ENCODE peak calls at places on chromosomes 16 and 17, in six cellular contexts. One of them, this sample, is unnamed.

GRCh38 chr16:67441907-67442306 is 11.0 kb downstream of the HSD11B2 start:
- DNase-seq in A549: no peak
- DNase-seq in HepG2: no peak
- DNase-seq in endothelial cell of umbilical vein: no peak
- DNase-seq in GM12878: no peak
- DNase-seq in K562: no peak
- DNase-seq in this sample: no peak

GRCh38 chr17:17853811-17854527 is 17.2 kb upstream of the SREBF1 start:
- DNase-seq in A549: no peak
- DNase-seq in HepG2: no peak
- DNase-seq in endothelial cell of umbilical vein: no peak
- DNase-seq in GM12878: no peak
- DNase-seq in K562: no peak
- DNase-seq in this sample: no peak

GRCh38 chr16:57666353-57667068 is 1.6 kb upstream of the ADGRG3 start:
- DNase-seq in A549: no peak
- DNase-seq in HepG2: no peak
- DNase-seq in endothelial cell of umbilical vein: no peak
- DNase-seq in GM12878: no peak
- DNase-seq in K562: no peak
- DNase-seq in this sample: no peak

GRCh38 chr16:30934827-30935557 is 11.6 kb downstream of the FBXL19 start:
- DNase-seq in A549: peak
- DNase-seq in HepG2: peak
- DNase-seq in endothelial cell of umbilical vein: peak
- DNase-seq in GM12878: no peak
- DNase-seq in K562: peak
- DNase-seq in this sample: peak

GRCh38 chr17:28549274-28550132 is 2.9 kb downstream of the UNC119 start:
- DNase-seq in A549: no peak
- DNase-seq in HepG2: no peak
- DNase-seq in endothelial cell of umbilical vein: no peak
- DNase-seq in GM12878: no peak
- DNase-seq in K562: no peak
- DNase-seq in this sample: peak

GRCh38 chr17:28372203-28372944 is 880 bp downstream of the SARM1 start:
- DNase-seq in A549: no peak
- DNase-seq in HepG2: no peak
- DNase-seq in endothelial cell of umbilical vein: peak
- DNase-seq in GM12878: no peak
- DNase-seq in K562: no peak
- DNase-seq in this sample: no peak

GRCh38 chr17:83079766-83080616 is 582 bp downstream of the METRNL start:
- DNase-seq in A549: peak
- DNase-seq in HepG2: no peak
- DNase-seq in endothelial cell of umbilical vein: no peak
- DNase-seq in GM12878: no peak
- DNase-seq in K562: peak
- DNase-seq in this sample: peak

GRCh38 chr17:43755389-43755875 is 3.2 kb downstream of the SOST start:
- DNase-seq in A549: no peak
- DNase-seq in HepG2: no peak
- DNase-seq in endothelial cell of umbilical vein: no peak
- DNase-seq in GM12878: no peak
- DNase-seq in K562: no peak
- DNase-seq in this sample: no peak

GRCh38 chr16:11852092-11852809 is 909 bp upstream of the RSL1D1 start:
- DNase-seq in A549: no peak
- DNase-seq in HepG2: peak
- DNase-seq in endothelial cell of umbilical vein: no peak
- DNase-seq in GM12878: no peak
- DNase-seq in K562: peak
- DNase-seq in this sample: peak

GRCh38 chr16:84804326-84804725 is 15.5 kb upstream of the CRISPLD2 start:
- DNase-seq in A549: no peak
- DNase-seq in HepG2: no peak
- DNase-seq in endothelial cell of umbilical vein: no peak
- DNase-seq in GM12878: no peak
- DNase-seq in K562: no peak
- DNase-seq in this sample: no peak

GRCh38 chr17:3892095-3892998 is 506 bp downstream of the CAMKK1 start:
- DNase-seq in A549: peak
- DNase-seq in HepG2: peak
- DNase-seq in endothelial cell of umbilical vein: peak
- DNase-seq in GM12878: no peak
- DNase-seq in K562: peak
- DNase-seq in this sample: peak

GRCh38 chr16:88665148-88665547 is 2.3 kb upstream of the MVD start:
- DNase-seq in A549: no peak
- DNase-seq in HepG2: no peak
- DNase-seq in endothelial cell of umbilical vein: peak
- DNase-seq in GM12878: no peak
- DNase-seq in K562: no peak
- DNase-seq in this sample: no peak

GRCh38 chr16:3145660-3146059 is 10.8 kb downstream of the ZNF213 start:
- DNase-seq in A549: no peak
- DNase-seq in HepG2: no peak
- DNase-seq in endothelial cell of umbilical vein: no peak
- DNase-seq in GM12878: no peak
- DNase-seq in K562: no peak
- DNase-seq in this sample: no peak

GRCh38 chr16:12050361-12050760 is 73.8 kb downstream of the SNX29 start:
- DNase-seq in A549: no peak
- DNase-seq in HepG2: no peak
- DNase-seq in endothelial cell of umbilical vein: no peak
- DNase-seq in GM12878: no peak
- DNase-seq in K562: no peak
- DNase-seq in this sample: no peak

GRCh38 chr17:62925267-62925836 is 40.7 kb upstream of the TANC2 start:
- DNase-seq in A549: no peak
- DNase-seq in HepG2: no peak
- DNase-seq in endothelial cell of umbilical vein: no peak
- DNase-seq in GM12878: no peak
- DNase-seq in K562: no peak
- DNase-seq in this sample: no peak

GRCh38 chr17:60269417-60269816 is 119.6 kb downstream of the CA4 start:
- DNase-seq in A549: no peak
- DNase-seq in HepG2: no peak
- DNase-seq in endothelial cell of umbilical vein: peak
- DNase-seq in GM12878: no peak
- DNase-seq in K562: no peak
- DNase-seq in this sample: no peak

GRCh38 chr17:19708431-19709175 is 7.8 kb downstream of the SLC47A2 start:
- DNase-seq in A549: no peak
- DNase-seq in HepG2: no peak
- DNase-seq in endothelial cell of umbilical vein: no peak
- DNase-seq in GM12878: no peak
- DNase-seq in K562: no peak
- DNase-seq in this sample: no peak

GRCh38 chr17:29155966-29156338 is 24.2 kb downstream of the MYO18A start:
- DNase-seq in A549: no peak
- DNase-seq in HepG2: no peak
- DNase-seq in endothelial cell of umbilical vein: peak
- DNase-seq in GM12878: no peak
- DNase-seq in K562: no peak
- DNase-seq in this sample: no peak

GRCh38 chr16:78705694-78706093 is 606.2 kb downstream of the WWOX start:
- DNase-seq in A549: peak
- DNase-seq in HepG2: peak
- DNase-seq in endothelial cell of umbilical vein: no peak
- DNase-seq in GM12878: peak
- DNase-seq in K562: peak
- DNase-seq in this sample: peak

GRCh38 chr17:47270946-47271705 is 17.5 kb downstream of the ITGB3 start:
- DNase-seq in A549: no peak
- DNase-seq in HepG2: no peak
- DNase-seq in endothelial cell of umbilical vein: no peak
- DNase-seq in GM12878: no peak
- DNase-seq in K562: no peak
- DNase-seq in this sample: no peak

GRCh38 chr17:47265983-47266541 is 12.4 kb downstream of the ITGB3 start:
- DNase-seq in A549: no peak
- DNase-seq in HepG2: peak
- DNase-seq in endothelial cell of umbilical vein: peak
- DNase-seq in GM12878: no peak
- DNase-seq in K562: peak
- DNase-seq in this sample: peak

GRCh38 chr17:47266782-47267181 is 13.2 kb downstream of the ITGB3 start:
- DNase-seq in A549: no peak
- DNase-seq in HepG2: no peak
- DNase-seq in endothelial cell of umbilical vein: no peak
- DNase-seq in GM12878: no peak
- DNase-seq in K562: no peak
- DNase-seq in this sample: no peak

GRCh38 chr17:47264171-47264570 is 10.5 kb downstream of the ITGB3 start:
- DNase-seq in A549: no peak
- DNase-seq in HepG2: no peak
- DNase-seq in endothelial cell of umbilical vein: no peak
- DNase-seq in GM12878: no peak
- DNase-seq in K562: no peak
- DNase-seq in this sample: no peak

DNA sequence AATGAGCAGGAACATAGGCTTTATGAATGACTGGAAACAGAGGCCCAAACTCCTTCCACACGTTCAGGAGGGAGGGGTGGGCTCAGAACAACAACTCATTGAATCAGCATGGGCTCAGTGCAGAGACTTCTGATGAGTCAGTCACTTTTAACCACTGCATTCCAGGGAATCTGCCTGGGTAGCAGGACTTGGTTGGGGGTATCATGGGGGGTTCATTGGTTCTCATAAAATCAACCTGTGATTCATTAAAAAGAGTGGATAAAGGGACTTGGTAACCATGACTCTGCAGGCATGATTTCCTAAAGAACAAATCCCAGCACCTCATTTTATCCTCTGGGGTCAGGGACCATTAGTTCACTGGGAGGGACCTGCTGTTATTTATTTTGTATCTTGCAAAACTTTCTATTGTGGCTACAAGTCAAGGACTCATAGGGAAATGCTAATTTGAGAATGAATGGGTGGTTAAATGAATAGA is 13.8 kb downstream of the ITGB3 start:
- DNase-seq in A549: no peak
- DNase-seq in HepG2: peak
- DNase-seq in endothelial cell of umbilical vein: no peak
- DNase-seq in GM12878: no peak
- DNase-seq in K562: no peak
- DNase-seq in this sample: no peak
- TF ChIP-seq MYC in A549: no peak
- TF ChIP-seq MYC in HepG2: no peak
- TF ChIP-seq MYC in endothelial cell of umbilical vein: no peak
- TF ChIP-seq MYC in GM12878: no peak
- TF ChIP-seq MYC in K562: no peak
- TF ChIP-seq MYC in this sample: no peak

GRCh38 chr16:537415-538335 is 10.2 kb downstream of the CAPN15 start:
- DNase-seq in A549: no peak
- DNase-seq in HepG2: no peak
- DNase-seq in endothelial cell of umbilical vein: no peak
- DNase-seq in GM12878: no peak
- DNase-seq in K562: no peak
- DNase-seq in this sample: no peak
- TF ChIP-seq CTCF in A549: peak
- TF ChIP-seq CTCF in HepG2: peak
- TF ChIP-seq CTCF in endothelial cell of umbilical vein: peak
- TF ChIP-seq CTCF in GM12878: no peak
- TF ChIP-seq CTCF in K562: no peak
- TF ChIP-seq CTCF in this sample: no peak

DNA sequence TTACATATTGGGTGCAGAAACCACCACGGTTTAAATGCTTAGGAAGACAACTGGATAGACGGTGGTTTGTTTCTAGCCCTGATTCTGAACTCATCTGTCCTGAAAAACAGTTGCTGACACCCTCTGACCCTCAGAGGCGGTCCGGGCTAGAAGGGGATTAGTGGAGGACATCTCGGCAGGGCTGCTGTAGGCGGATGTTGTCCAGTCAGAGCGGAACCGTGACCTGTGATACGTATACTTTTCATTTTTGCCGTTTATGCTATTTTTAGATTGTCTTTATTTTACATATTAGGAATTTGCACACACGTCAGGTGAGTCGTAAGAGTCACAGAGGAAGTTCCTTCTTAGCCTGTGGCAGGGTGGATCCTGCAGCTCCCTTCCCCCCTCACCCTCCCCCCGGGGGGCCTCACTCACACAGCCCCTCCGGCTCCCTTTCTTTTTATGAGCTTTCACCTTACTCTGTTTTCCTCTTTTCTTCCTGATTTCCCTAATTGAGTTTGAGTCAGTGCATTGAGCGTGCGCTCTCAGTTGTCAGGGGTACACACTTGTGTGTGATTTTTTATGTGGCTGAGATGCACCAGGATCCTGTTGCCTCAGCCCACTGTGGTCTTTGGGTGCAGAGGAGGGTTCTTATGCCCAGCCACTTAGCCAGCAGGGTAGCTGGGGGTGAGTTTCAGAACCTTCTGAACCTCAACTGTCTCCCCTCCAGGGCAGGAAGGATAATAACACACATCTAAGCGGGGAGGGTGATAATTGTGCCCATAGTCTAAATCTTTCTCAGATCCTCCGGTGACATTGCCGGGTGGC is 211.1 kb upstream of the CHMP6 start:
- DNase-seq in A549: no peak
- DNase-seq in HepG2: no peak
- DNase-seq in endothelial cell of umbilical vein: no peak
- DNase-seq in GM12878: peak
- DNase-seq in K562: no peak
- DNase-seq in this sample: peak
- TF ChIP-seq MAX in A549: no peak
- TF ChIP-seq MAX in HepG2: no peak
- TF ChIP-seq MAX in endothelial cell of umbilical vein: no peak
- TF ChIP-seq MAX in GM12878: no peak
- TF ChIP-seq MAX in K562: no peak
- TF ChIP-seq MAX in this sample: no peak

DNA sequence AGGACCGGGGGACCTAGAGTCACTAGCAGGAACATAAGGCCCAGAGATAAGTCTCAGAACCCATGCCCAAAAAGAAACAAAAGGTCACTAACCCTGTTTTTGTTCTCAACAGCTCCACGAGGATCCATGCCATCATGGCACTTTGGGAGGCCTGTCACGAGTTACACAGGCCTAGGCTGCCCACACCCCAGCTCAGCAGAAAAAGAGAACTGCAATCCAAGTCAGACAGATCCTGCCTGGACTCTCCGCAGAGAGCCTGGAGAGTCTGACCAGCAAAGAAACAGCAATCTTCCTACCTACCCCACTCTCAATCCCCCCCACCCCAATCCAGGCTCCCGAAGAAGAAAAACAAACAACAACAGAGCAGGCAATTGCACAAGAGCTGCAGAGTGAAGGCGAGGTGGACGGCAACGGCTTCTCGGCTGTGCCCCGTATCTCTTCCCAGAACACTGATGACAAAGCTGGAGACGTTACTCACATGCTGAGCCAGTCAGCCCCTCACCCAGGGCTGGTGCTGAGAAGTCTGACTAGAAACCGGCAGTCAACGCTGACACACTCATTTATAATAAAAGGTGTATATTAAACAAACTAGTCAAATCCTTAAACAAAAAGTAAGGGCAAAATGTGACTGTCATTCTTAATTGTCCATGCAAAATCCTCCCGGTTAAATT is 89.4 kb downstream of the SMG6 start:
- DNase-seq in A549: no peak
- DNase-seq in HepG2: no peak
- DNase-seq in endothelial cell of umbilical vein: peak
- DNase-seq in GM12878: no peak
- DNase-seq in K562: peak
- DNase-seq in this sample: no peak
- TF ChIP-seq MYC in A549: no peak
- TF ChIP-seq MYC in HepG2: no peak
- TF ChIP-seq MYC in endothelial cell of umbilical vein: no peak
- TF ChIP-seq MYC in GM12878: no peak
- TF ChIP-seq MYC in K562: no peak
- TF ChIP-seq MYC in this sample: no peak

This sample was measured in NB4.